ENCODE peak calls at places on chromosomes 5 and 9, in ten cellular contexts. Q, I, M, R, D, W, F, X, T and C are unnamed samples.

GRCh38 chr9:131854334-131854733 is 114.5 kb upstream of the RAPGEF1 start:
- DNase-seq in W (no peak), M (no peak), D (no peak), I (no peak), F (no peak), T (no peak), X (no peak), R (peak), Q (no peak), C (no peak)

GRCh38 chr9:14362175-14362574 is 48.2 kb upstream of the NFIB start:
- DNase-seq in D (no peak), X (no peak), W (no peak), R (no peak), F (no peak), Q (no peak), M (no peak), T (no peak), I (no peak), C (no peak)

GRCh38 chr9:88108779-88109178 is 29.5 kb downstream of the SPATA31C2 start:
- DNase-seq in D (no peak), X (no peak), F (no peak), R (no peak), I (no peak), W (no peak), M (no peak), T (no peak), Q (no peak), C (no peak)

GRCh38 chr9:136587145-136587943 is 41.5 kb upstream of the NOTCH1 start:
- DNase-seq in F (peak), D (no peak), I (no peak), X (peak), M (peak), W (no peak), R (peak), T (peak), Q (no peak), C (no peak)

GRCh38 chr5:151191661-151192060 is 32.2 kb downstream of the CCDC69 start:
- DNase-seq in T (no peak), X (no peak), R (no peak), I (no peak), D (no peak), Q (no peak), M (no peak), W (no peak), F (no peak), C (no peak)

GRCh38 chr5:74080157-74080556 is 454.2 kb downstream of the ARHGEF28 start:
- DNase-seq in I (no peak), R (no peak), Q (no peak), X (no peak), M (no peak), T (no peak), F (no peak), W (no peak), D (no peak), C (no peak)

GRCh38 chr5:62538017-62538942 is 40.3 kb upstream of the LRRC70 start:
- DNase-seq in W (no peak), D (no peak), I (no peak), Q (no peak), M (no peak), R (peak), X (no peak), T (no peak), F (no peak), C (no peak)

GRCh38 chr5:96338089-96338488 is 95.0 kb downstream of the PCSK1 start:
- DNase-seq in Q (no peak), F (no peak), T (no peak), M (no peak), W (no peak), R (no peak), D (no peak), I (no peak), X (no peak), C (no peak)

GRCh38 chr5:12691330-12691729 is 787.1 kb upstream of the CTNND2 start:
- DNase-seq in F (no peak), T (no peak), M (no peak), R (no peak), D (no peak), Q (no peak), W (no peak), I (no peak), X (no peak), C (no peak)

GRCh38 chr5:158301186-158301585 is 442.2 kb upstream of the CLINT1 start:
- DNase-seq in T (no peak), I (no peak), X (no peak), F (no peak), W (no peak), M (no peak), Q (no peak), D (no peak), R (no peak), C (no peak)

GRCh38 chr9:100088202-100088601 is 10.6 kb downstream of the ERP44 start:
- DNase-seq in T (no peak), F (no peak), M (no peak), I (no peak), R (no peak), D (no peak), W (no peak), X (no peak), Q (no peak), C (no peak)

GRCh38 chr5:172939561-172939960 is 19.7 kb upstream of the RPL26L1 start:
- DNase-seq in D (no peak), T (no peak), X (no peak), W (no peak), F (no peak), I (no peak), R (no peak), M (no peak), Q (no peak), C (no peak)

GRCh38 chr5:177343777-177344176 is 7.7 kb downstream of the LMAN2 start:
- DNase-seq in W (no peak), M (no peak), D (no peak), F (no peak), X (no peak), R (no peak), T (no peak), Q (no peak), I (no peak), C (no peak)

GRCh38 chr9:124299519-124300090 is 41.9 kb downstream of the NEK6 start:
- DNase-seq in Q (no peak), F (no peak), T (no peak), W (no peak), X (no peak), R (no peak), D (no peak), M (no peak), I (no peak), C (no peak)
- TF ChIP-seq POLR2AphosphoS5 in Q (no peak), F (no peak), T (no peak), W (no peak), X (no peak), R (no peak), D (no peak), M (no peak), I (no peak), C (no peak)

DNA sequence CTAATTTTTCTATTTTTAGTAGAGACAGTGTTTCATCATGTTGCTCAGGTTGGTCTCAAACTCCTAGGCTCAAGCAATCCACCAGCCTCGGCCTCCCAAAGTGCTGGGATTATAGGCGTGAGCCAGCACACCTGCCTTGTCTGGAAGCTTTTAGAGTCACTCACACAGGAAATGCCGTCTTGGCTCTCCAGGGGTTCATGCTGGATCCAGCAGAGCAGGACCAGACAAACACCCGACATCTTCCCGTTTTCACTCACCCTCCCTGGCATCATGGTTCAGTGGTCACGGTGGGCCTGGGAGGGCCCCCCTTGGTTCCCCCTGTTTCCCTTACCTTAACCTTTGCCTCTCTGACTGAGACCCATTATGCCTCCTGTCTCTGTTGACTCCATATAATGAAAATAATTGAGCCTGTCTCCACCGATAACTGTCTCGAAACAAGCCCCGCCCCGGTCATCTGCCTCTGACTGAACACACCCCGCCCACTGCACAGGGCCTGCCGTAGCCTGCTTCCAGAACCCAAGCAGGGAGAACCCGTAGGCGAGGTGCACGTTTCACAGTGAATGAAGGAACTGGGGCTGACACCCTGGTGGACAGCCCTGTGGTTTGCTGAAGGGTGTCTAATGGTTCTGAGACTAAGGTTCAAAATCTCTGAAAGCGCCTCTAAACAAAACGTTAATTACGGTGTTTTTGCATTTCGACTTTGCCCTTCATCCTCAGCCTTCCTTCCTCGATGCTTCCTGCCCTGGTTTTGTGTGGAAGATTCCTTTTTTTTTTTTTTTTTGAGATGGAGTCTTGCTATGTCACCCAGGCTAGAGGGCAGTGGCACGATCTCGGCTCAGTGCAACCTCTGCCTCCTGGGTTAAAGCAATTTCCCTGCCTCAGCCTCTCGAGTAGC is 39.7 kb upstream of the SPRY4 start:
- DNase-seq in W (no peak), Q (no peak), I (no peak), F (no peak), M (no peak), R (no peak), X (no peak), T (peak), D (peak), C (no peak)
- TF ChIP-seq POLR2AphosphoS5 in W (peak), Q (no peak), I (no peak), F (no peak), M (no peak), R (no peak), X (no peak), T (no peak), D (no peak), C (no peak)

DNA sequence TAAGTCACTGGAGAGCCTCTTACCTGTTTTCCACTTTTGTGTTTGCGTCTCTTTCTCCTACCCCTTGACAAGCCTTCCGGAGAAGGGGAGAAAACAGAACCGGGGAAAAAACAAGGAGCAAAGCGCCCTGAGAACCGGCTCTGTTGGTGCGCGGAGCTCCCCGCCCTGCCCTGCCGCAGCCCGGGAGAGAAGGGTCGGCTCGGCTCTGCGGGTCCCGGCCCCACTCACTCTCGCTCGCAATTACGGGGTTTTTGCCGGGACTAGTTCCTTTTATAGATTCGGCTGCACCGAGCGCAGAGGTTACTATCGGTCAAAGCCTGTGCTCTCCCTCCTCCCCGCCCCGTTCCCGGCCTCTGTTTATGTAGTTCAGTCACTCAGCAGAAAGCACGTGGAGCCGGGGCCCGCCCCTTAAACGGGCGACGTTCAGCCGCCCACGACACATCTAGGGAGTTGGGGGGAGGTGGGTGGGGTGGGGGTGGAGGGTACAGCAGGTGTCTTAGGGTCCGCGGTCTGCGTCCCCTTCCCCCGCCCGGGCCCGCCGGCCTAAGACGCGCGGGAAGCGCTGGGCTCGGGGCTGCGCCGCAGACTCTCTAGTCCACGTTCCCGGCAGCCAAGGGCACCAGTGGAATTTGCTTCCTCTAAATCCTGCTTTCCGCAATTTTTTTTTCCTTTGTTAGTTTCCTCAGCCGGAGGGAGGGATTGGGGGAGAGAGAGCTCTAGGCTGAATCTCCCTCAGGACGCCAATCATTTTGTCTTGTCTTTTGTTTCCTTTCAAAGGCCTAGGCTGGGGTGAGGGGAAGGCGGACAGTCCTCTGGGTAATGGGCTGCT is at the start of gene ABCA1:
- DNase-seq in X (peak), M (peak), Q (peak), F (peak), T (peak), W (peak), I (no peak), R (peak), D (peak), C (peak)
- TF ChIP-seq POLR2AphosphoS5 in X (peak), M (peak), Q (peak), F (no peak), T (peak), W (no peak), I (peak), R (peak), D (no peak), C (peak)

GRCh38 chr9:92650296-92650695 is 19.6 kb downstream of the IPPK start:
- DNase-seq in I (no peak), X (no peak), D (no peak), T (no peak), F (no peak), W (no peak), Q (peak), M (no peak), R (no peak), C (peak)

GRCh38 chr9:92648447-92649406 is 21.2 kb downstream of the IPPK start:
- DNase-seq in F (no peak), D (no peak), M (peak), Q (peak), R (no peak), W (no peak), T (no peak), X (no peak), I (no peak), C (peak)

GRCh38 chr9:92652461-92652860 is 17.5 kb downstream of the IPPK start:
- DNase-seq in M (no peak), Q (no peak), I (no peak), R (no peak), T (no peak), D (no peak), X (no peak), F (no peak), W (no peak), C (no peak)

GRCh38 chr9:92647671-92648446 is 22.1 kb downstream of the IPPK start:
- DNase-seq in X (peak), R (no peak), Q (peak), M (no peak), I (no peak), W (no peak), T (no peak), D (no peak), F (no peak), C (no peak)

GRCh38 chr9:92650839-92651621 is 18.9 kb downstream of the IPPK start:
- DNase-seq in F (no peak), M (peak), I (no peak), R (no peak), D (no peak), T (peak), Q (peak), W (no peak), X (no peak), C (peak)
- TF ChIP-seq POLR2AphosphoS5 in F (no peak), M (no peak), I (no peak), R (no peak), D (no peak), T (peak), Q (no peak), W (no peak), X (peak), C (no peak)

DNA sequence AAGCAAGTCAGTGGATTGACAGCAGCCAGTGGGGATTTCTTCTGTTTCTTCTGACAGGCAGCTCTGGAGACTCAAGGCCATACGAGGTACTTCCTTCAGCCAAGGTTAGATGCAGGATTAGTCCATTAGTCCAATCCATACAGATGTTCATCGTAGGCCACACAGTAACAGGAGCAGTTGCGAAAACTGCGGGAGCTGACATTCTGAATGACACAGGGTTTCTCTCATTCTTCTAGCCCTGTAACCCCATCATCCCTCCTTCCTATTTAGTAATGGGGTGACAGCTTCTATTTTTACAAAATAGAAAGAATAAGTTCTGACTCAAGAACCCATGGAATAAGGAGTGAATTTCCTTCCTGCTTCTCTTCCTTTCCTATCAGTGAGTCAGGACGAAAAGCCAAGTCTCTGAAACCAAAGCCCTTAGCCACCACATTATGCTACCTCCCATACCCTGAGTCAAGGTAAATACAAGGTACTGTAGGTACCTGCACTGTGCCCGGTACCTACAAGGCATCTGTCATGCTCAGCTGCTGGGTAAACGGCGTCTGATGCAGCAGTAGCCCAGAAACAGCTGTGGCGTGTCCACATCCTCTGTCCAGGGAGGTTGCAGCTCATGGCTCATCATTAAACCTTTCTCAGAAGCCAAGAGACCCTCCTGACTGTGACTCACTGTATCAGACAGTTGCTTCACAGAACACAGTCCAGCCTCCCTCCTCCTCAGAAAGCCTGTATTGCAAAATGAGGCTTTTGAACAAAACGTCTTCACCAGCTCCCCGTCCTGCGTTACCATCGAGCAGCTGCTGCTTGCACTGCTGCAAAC is 84.3 kb downstream of the ESM1 start:
- DNase-seq in T (peak), D (no peak), F (no peak), M (no peak), R (peak), X (peak), Q (no peak), I (no peak), W (no peak), C (peak)
- TF ChIP-seq POLR2AphosphoS5 in T (peak), D (no peak), F (no peak), M (no peak), R (no peak), X (peak), Q (peak), I (no peak), W (no peak), C (peak)